ENCODE peak calls at places on chromosomes 3 and 15, in six cellular contexts. One of them, this sample, is unnamed.

GRCh38 chr3:197114007-197114406 is 84.4 kb upstream of the MELTF start:
- DNase-seq in K562: no peak
- DNase-seq in CD8-positive, alpha-beta memory T cell: no peak
- DNase-seq in breast epithelium: no peak
- DNase-seq in mammary epithelial cell: no peak
- DNase-seq in tibial nerve: no peak
- DNase-seq in this sample: no peak

GRCh38 chr15:65634381-65634780 is 12.6 kb downstream of the SLC24A1 start:
- DNase-seq in K562: no peak
- DNase-seq in CD8-positive, alpha-beta memory T cell: no peak
- DNase-seq in breast epithelium: no peak
- DNase-seq in mammary epithelial cell: peak; percentile 57
- DNase-seq in tibial nerve: no peak
- DNase-seq in this sample: no peak

GRCh38 chr3:127970966-127971592 is 56.0 kb downstream of the KBTBD12 start:
- DNase-seq in K562: no peak
- DNase-seq in CD8-positive, alpha-beta memory T cell: peak; percentile 15
- DNase-seq in breast epithelium: no peak
- DNase-seq in mammary epithelial cell: peak; percentile 41
- DNase-seq in tibial nerve: peak; percentile 53
- DNase-seq in this sample: no peak

GRCh38 chr3:161914703-161915102 is 418.1 kb downstream of the OTOL1 start:
- DNase-seq in K562: no peak
- DNase-seq in CD8-positive, alpha-beta memory T cell: no peak
- DNase-seq in breast epithelium: no peak
- DNase-seq in mammary epithelial cell: no peak
- DNase-seq in tibial nerve: peak; percentile 14
- DNase-seq in this sample: no peak

GRCh38 chr3:62101488-62101887 is 271.9 kb downstream of the FEZF2 start:
- DNase-seq in K562: no peak
- DNase-seq in CD8-positive, alpha-beta memory T cell: no peak
- DNase-seq in breast epithelium: no peak
- DNase-seq in mammary epithelial cell: no peak
- DNase-seq in tibial nerve: peak; percentile 35
- DNase-seq in this sample: no peak

GRCh38 chr15:98120561-98120960 is 160.1 kb downstream of the ARRDC4 start:
- DNase-seq in K562: no peak
- DNase-seq in CD8-positive, alpha-beta memory T cell: no peak
- DNase-seq in breast epithelium: no peak
- DNase-seq in mammary epithelial cell: peak; percentile 60
- DNase-seq in tibial nerve: no peak
- DNase-seq in this sample: no peak

GRCh38 chr3:35296533-35296932 is 342.8 kb upstream of the ARPP21 start:
- DNase-seq in K562: no peak
- DNase-seq in CD8-positive, alpha-beta memory T cell: peak; percentile 13
- DNase-seq in breast epithelium: no peak
- DNase-seq in mammary epithelial cell: no peak
- DNase-seq in tibial nerve: no peak
- DNase-seq in this sample: no peak

GRCh38 chr3:58993547-58993946 is 56.3 kb downstream of the CFAP20DC start:
- DNase-seq in K562: no peak
- DNase-seq in CD8-positive, alpha-beta memory T cell: no peak
- DNase-seq in breast epithelium: no peak
- DNase-seq in mammary epithelial cell: no peak
- DNase-seq in tibial nerve: no peak
- DNase-seq in this sample: no peak

GRCh38 chr15:34647569-34648334 is 64.3 kb upstream of the GOLGA8B start:
- DNase-seq in K562: peak; percentile 44
- DNase-seq in CD8-positive, alpha-beta memory T cell: no peak
- DNase-seq in breast epithelium: no peak
- DNase-seq in mammary epithelial cell: no peak
- DNase-seq in tibial nerve: peak; percentile 14
- DNase-seq in this sample: no peak

GRCh38 chr3:28606283-28606682 is 257.7 kb upstream of the AZI2 start:
- DNase-seq in K562: no peak
- DNase-seq in CD8-positive, alpha-beta memory T cell: no peak
- DNase-seq in breast epithelium: no peak
- DNase-seq in mammary epithelial cell: no peak
- DNase-seq in tibial nerve: no peak
- DNase-seq in this sample: no peak

GRCh38 chr15:79682851-79683288 is 213.9 kb downstream of the MTHFS start:
- DNase-seq in K562: no peak
- DNase-seq in CD8-positive, alpha-beta memory T cell: no peak
- DNase-seq in breast epithelium: no peak
- DNase-seq in mammary epithelial cell: peak; percentile 17
- DNase-seq in tibial nerve: no peak
- DNase-seq in this sample: no peak

GRCh38 chr3:70612920-70613319 is 300.5 kb upstream of the MDFIC2 start:
- DNase-seq in K562: no peak
- DNase-seq in CD8-positive, alpha-beta memory T cell: no peak
- DNase-seq in breast epithelium: no peak
- DNase-seq in mammary epithelial cell: no peak
- DNase-seq in tibial nerve: no peak
- DNase-seq in this sample: no peak

GRCh38 chr15:66288796-66289195 is 4.6 kb upstream of the DIS3L start:
- DNase-seq in K562: no peak
- DNase-seq in CD8-positive, alpha-beta memory T cell: no peak
- DNase-seq in breast epithelium: no peak
- DNase-seq in mammary epithelial cell: no peak
- DNase-seq in tibial nerve: no peak
- DNase-seq in this sample: no peak

GRCh38 chr15:38048001-38048455 is 113.6 kb downstream of the TMCO5A start:
- DNase-seq in K562: no peak
- DNase-seq in CD8-positive, alpha-beta memory T cell: no peak
- DNase-seq in breast epithelium: no peak
- DNase-seq in mammary epithelial cell: no peak
- DNase-seq in tibial nerve: no peak
- DNase-seq in this sample: no peak

GRCh38 chr15:77023576-77024272 is 28.8 kb downstream of the PSTPIP1 start:
- DNase-seq in K562: no peak
- DNase-seq in CD8-positive, alpha-beta memory T cell: no peak
- DNase-seq in breast epithelium: peak; percentile 40
- DNase-seq in mammary epithelial cell: no peak
- DNase-seq in tibial nerve: no peak
- DNase-seq in this sample: no peak

GRCh38 chr3:29301332-29302011 is 20.6 kb downstream of the RBMS3 start:
- DNase-seq in K562: no peak
- DNase-seq in CD8-positive, alpha-beta memory T cell: no peak
- DNase-seq in breast epithelium: no peak
- DNase-seq in mammary epithelial cell: no peak
- DNase-seq in tibial nerve: no peak
- DNase-seq in this sample: no peak

GRCh38 chr15:36982441-36982840 is 117.9 kb downstream of the MEIS2 start:
- DNase-seq in K562: no peak
- DNase-seq in CD8-positive, alpha-beta memory T cell: no peak
- DNase-seq in breast epithelium: no peak
- DNase-seq in mammary epithelial cell: no peak
- DNase-seq in tibial nerve: no peak
- DNase-seq in this sample: no peak

DNA sequence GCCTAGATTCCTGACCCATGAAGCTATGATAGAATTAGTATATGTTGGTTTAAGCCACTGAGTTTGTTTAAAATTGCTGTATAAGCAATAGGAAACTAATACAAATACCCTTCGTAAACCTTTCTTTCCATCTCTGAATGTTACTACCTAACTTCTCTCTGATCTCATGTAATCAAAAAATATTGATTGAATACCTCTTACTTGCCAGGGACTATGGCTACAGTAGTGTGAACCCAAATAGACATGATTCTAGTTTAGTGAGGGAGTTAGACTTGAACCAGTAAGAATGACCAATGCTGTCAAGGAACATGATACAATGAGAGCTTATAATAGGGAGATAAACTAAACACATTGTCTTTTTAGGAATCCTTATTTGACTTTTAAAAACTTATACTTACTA is 19.4 kb downstream of the STT3B start:
- DNase-seq in K562: no peak
- DNase-seq in CD8-positive, alpha-beta memory T cell: no peak
- DNase-seq in breast epithelium: no peak
- DNase-seq in mammary epithelial cell: no peak
- DNase-seq in tibial nerve: no peak
- DNase-seq in this sample: no peak
- H3K9me3 ChIP-seq in K562: no peaks in the 10 kb centered on the region
- H3K9me3 ChIP-seq in CD8-positive, alpha-beta memory T cell: no peaks in the 10 kb centered on the region
- H3K9me3 ChIP-seq in breast epithelium: no peaks in the 10 kb centered on the region
- H3K9me3 ChIP-seq in mammary epithelial cell: no peaks in the 10 kb centered on the region
- H3K9me3 ChIP-seq in tibial nerve: no peaks in the 10 kb centered on the region
- H3K9me3 ChIP-seq in this sample: no peaks in the 10 kb centered on the region

GRCh38 chr15:23572844-23573243 is 7.4 kb downstream of the MKRN3 start:
- DNase-seq in K562: no peak
- DNase-seq in CD8-positive, alpha-beta memory T cell: no peak
- DNase-seq in breast epithelium: no peak
- DNase-seq in mammary epithelial cell: no peak
- DNase-seq in tibial nerve: no peak
- DNase-seq in this sample: no peak

GRCh38 chr15:23566070-23567050 is 886 bp downstream of the MKRN3 start:
- DNase-seq in K562: peak; percentile 62
- DNase-seq in CD8-positive, alpha-beta memory T cell: peak; percentile 54
- DNase-seq in breast epithelium: no peak
- DNase-seq in mammary epithelial cell: no peak
- DNase-seq in tibial nerve: no peak
- DNase-seq in this sample: peak; percentile 11

GRCh38 chr15:23569513-23569912 is 4.0 kb downstream of the MKRN3 start:
- DNase-seq in K562: no peak
- DNase-seq in CD8-positive, alpha-beta memory T cell: no peak
- DNase-seq in breast epithelium: no peak
- DNase-seq in mammary epithelial cell: no peak
- DNase-seq in tibial nerve: no peak
- DNase-seq in this sample: no peak

GRCh38 chr15:23567921-23568320 is 2.4 kb downstream of the MKRN3 start:
- DNase-seq in K562: no peak
- DNase-seq in CD8-positive, alpha-beta memory T cell: no peak
- DNase-seq in breast epithelium: no peak
- DNase-seq in mammary epithelial cell: no peak
- DNase-seq in tibial nerve: no peak
- DNase-seq in this sample: no peak

DNA sequence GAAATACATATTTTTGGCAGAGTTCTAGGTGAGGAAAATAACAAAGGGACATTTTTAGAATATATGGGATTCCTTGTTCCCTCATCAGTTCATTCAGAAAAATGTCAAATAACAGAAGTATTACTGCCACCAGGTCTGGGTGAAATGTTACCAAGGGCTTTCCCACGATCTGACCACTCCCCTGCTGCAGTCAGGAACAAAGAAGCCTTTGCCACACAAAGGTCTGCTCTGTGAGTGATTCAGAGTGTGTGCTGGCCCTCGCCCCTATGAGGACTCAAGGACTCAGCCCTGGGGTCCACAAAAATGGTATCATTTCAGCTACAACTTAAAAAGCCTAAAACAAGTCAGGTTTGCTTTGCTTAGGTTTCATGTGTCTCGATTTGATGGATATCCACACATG is 5.0 kb downstream of the MKRN3 start:
- DNase-seq in K562: no peak
- DNase-seq in CD8-positive, alpha-beta memory T cell: no peak
- DNase-seq in breast epithelium: no peak
- DNase-seq in mammary epithelial cell: no peak
- DNase-seq in tibial nerve: no peak
- DNase-seq in this sample: no peak
- H3K9me3 ChIP-seq in K562: no peaks in the 10 kb centered on the region
- H3K9me3 ChIP-seq in CD8-positive, alpha-beta memory T cell: no peaks in the 10 kb centered on the region
- H3K9me3 ChIP-seq in breast epithelium: peaks cover 7% of the 10 kb centered on the region
- H3K9me3 ChIP-seq in mammary epithelial cell: peaks cover 17% of the 10 kb centered on the region
- H3K9me3 ChIP-seq in tibial nerve: no peaks in the 10 kb centered on the region
- H3K9me3 ChIP-seq in this sample: no peaks in the 10 kb centered on the region

DNA sequence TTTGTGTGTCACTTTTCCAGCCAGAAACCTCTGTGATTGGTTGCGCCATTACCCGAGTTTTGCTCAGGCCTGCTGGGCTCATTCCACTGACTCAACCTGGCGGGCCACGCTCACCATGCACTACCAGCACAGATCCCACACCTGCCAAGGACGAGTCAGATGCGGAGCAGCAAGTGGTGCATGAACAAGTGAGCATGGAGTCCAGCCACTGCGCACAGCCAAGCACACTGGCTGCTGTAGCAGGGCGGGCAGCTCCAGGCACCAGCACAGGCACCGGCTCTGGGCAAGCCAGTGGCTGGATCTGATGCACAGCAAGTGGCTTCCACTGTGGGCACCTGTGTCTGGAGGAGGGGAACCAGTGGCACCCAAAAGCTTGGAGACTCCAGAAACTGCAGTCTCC is 110.4 kb downstream of the CBLB start:
- DNase-seq in K562: no peak
- DNase-seq in CD8-positive, alpha-beta memory T cell: no peak
- DNase-seq in breast epithelium: no peak
- DNase-seq in mammary epithelial cell: no peak
- DNase-seq in tibial nerve: no peak
- DNase-seq in this sample: no peak
- H3K9me3 ChIP-seq in K562: no peaks in the 10 kb centered on the region
- H3K9me3 ChIP-seq in CD8-positive, alpha-beta memory T cell: peaks cover 6% of the 10 kb centered on the region
- H3K9me3 ChIP-seq in breast epithelium: peaks cover 16% of the 10 kb centered on the region
- H3K9me3 ChIP-seq in mammary epithelial cell: peaks cover 7% of the 10 kb centered on the region
- H3K9me3 ChIP-seq in tibial nerve: no peaks in the 10 kb centered on the region
- H3K9me3 ChIP-seq in this sample: no peaks in the 10 kb centered on the region

GRCh38 chr15:26069204-26069603 is 206.1 kb upstream of the ATP10A start:
- DNase-seq in K562: no peak
- DNase-seq in CD8-positive, alpha-beta memory T cell: no peak
- DNase-seq in breast epithelium: no peak
- DNase-seq in mammary epithelial cell: no peak
- DNase-seq in tibial nerve: no peak
- DNase-seq in this sample: no peak

GRCh38 chr15:26070095-26070532 is 207.0 kb upstream of the ATP10A start:
- DNase-seq in K562: no peak
- DNase-seq in CD8-positive, alpha-beta memory T cell: no peak
- DNase-seq in breast epithelium: no peak
- DNase-seq in mammary epithelial cell: no peak
- DNase-seq in tibial nerve: no peak
- DNase-seq in this sample: no peak

GRCh38 chr15:26075770-26076169 is 212.6 kb upstream of the ATP10A start:
- DNase-seq in K562: no peak
- DNase-seq in CD8-positive, alpha-beta memory T cell: no peak
- DNase-seq in breast epithelium: no peak
- DNase-seq in mammary epithelial cell: no peak
- DNase-seq in tibial nerve: no peak
- DNase-seq in this sample: no peak

DNA sequence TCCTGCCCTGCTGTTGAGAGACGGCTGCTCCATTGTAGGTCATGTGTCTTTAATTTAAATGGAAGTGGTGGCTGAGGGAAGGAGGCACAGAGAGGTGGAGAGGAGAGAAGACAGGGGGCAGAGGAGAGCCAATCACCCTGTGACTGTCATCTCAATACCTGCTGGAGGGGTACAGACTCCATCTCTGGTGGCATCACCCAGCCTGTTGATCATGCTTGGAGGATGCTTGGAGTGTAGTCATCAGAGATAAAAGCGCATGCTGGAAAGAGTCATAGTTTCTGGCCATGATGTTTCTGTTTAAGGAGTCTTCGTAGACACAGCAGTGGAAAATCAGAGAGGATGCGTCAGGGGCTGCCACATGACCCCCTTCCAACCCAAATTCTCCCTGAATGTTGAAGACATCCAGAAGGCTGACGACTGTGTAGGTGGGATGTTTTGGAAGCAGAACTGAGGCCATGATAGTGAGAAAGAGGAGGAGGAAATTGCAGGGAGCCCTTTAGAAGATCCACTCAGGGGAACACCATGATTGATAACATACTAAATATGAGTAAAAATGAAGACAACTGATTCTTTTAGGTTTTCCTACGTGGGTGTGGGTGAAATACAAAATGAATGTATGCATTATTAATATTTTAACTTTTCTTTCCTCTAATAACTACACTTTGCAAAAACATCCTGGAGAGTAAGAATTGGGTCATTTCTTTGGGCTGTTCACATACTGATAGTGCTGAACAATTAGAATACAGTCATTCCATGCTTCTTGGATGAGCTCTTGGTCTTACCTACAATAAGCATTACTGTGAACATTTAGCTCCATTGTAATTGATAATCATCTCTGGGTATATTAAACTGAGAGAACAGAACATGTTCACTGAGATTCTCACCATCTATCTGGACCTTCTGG is 210.6 kb upstream of the ATP10A start:
- DNase-seq in K562: no peak
- DNase-seq in CD8-positive, alpha-beta memory T cell: no peak
- DNase-seq in breast epithelium: no peak
- DNase-seq in mammary epithelial cell: no peak
- DNase-seq in tibial nerve: no peak
- DNase-seq in this sample: no peak
- H3K9me3 ChIP-seq in K562: no peaks in the 10 kb centered on the region
- H3K9me3 ChIP-seq in CD8-positive, alpha-beta memory T cell: no peaks in the 10 kb centered on the region
- H3K9me3 ChIP-seq in breast epithelium: no peaks in the 10 kb centered on the region
- H3K9me3 ChIP-seq in mammary epithelial cell: peaks cover 28% of the 10 kb centered on the region
- H3K9me3 ChIP-seq in tibial nerve: no peaks in the 10 kb centered on the region
- H3K9me3 ChIP-seq in this sample: no peaks in the 10 kb centered on the region